ENCODE peak calls at places on chromosome 22, in six cellular contexts. Z, N, R, E, Y and I are unnamed samples.

GRCh38 chr22:41028841-41029240 is 63.6 kb upstream of the EP300 start:
- DNase-seq in Z (no peak), N (no peak), R (peak), E (no peak), Y (no peak), I (no peak)

GRCh38 chr22:37282385-37282677 is at the start of gene CYTH4:
- DNase-seq in Z (no peak), N (peak), R (no peak), E (peak), Y (no peak), I (peak)

GRCh38 chr22:23403720-23404688 is 176.1 kb downstream of the IGLL1 start:
- DNase-seq in Z (no peak), N (no peak), R (no peak), E (no peak), Y (no peak), I (no peak)

GRCh38 chr22:33271390-33272161 is 213.4 kb upstream of the SYN3 start:
- DNase-seq in Z (peak), N (no peak), R (no peak), E (no peak), Y (no peak), I (no peak)

GRCh38 chr22:49623715-49624114 is 204.0 kb downstream of the BRD1 start:
- DNase-seq in Z (no peak), N (no peak), R (no peak), E (no peak), Y (peak), I (no peak)

GRCh38 chr22:43384863-43385262 is 27.0 kb upstream of the MPPED1 start:
- DNase-seq in Z (no peak), N (no peak), R (no peak), E (no peak), Y (no peak), I (no peak)

GRCh38 chr22:28029201-28029948 is 110.3 kb upstream of the PITPNB start:
- DNase-seq in Z (peak), N (no peak), R (no peak), E (peak), Y (peak), I (peak)

GRCh38 chr22:45082795-45083194 is 73.0 kb upstream of the PHF21B start:
- DNase-seq in Z (no peak), N (no peak), R (no peak), E (no peak), Y (no peak), I (peak)

GRCh38 chr22:44587004-44587793 is 89.2 kb upstream of the RTL6 start:
- DNase-seq in Z (no peak), N (no peak), R (no peak), E (no peak), Y (peak), I (peak)

GRCh38 chr22:39088688-39089032 is 8.4 kb upstream of the APOBEC3H start:
- DNase-seq in Z (no peak), N (no peak), R (no peak), E (no peak), Y (no peak), I (no peak)